ENCODE peak calls at places on chromosome 11, in nine cellular contexts. U, D, P, Q, C, G, J, M and E are unnamed samples.

GRCh38 chr11:35014352-35014751 is 97.9 kb downstream of the PDHX start:
- DNase-seq in P (no peak), Q (no peak), G (no peak), J (no peak), U (peak; percentile 84), D (no peak), C (no peak), M (no peak), E (no peak)

GRCh38 chr11:75219869-75220268 is 20.7 kb upstream of the TPBGL start:
- DNase-seq in J (no peak), M (no peak), C (no peak), D (no peak), Q (no peak), U (no peak), P (no peak), G (no peak), E (no peak)

GRCh38 chr11:66936326-66936725 is 21.9 kb downstream of the PC start:
- DNase-seq in U (peak; percentile 87), D (no peak), G (no peak), P (no peak), C (no peak), M (no peak), J (no peak), Q (no peak), E (peak; percentile 70)

GRCh38 chr11:65207918-65208784 is 26.4 kb downstream of the CAPN1 start:
- DNase-seq in M (no peak), U (no peak), Q (no peak), G (no peak), C (no peak), D (no peak), P (peak; percentile 21), J (no peak), E (no peak)

GRCh38 chr11:65471410-65471762 is 27.5 kb upstream of the MALAT1 start:
- DNase-seq in U (no peak), D (peak; percentile 24), C (no peak), Q (no peak), P (no peak), M (no peak), G (no peak), J (no peak), E (no peak)

GRCh38 chr11:63958013-63958412 is 16.4 kb upstream of the COX8A start:
- DNase-seq in G (no peak), J (no peak), M (no peak), U (no peak), C (no peak), D (no peak), Q (no peak), P (no peak), E (no peak)

GRCh38 chr11:62652156-62653006 is 721 bp downstream of the INTS5 start:
- DNase-seq in J (no peak), Q (no peak), P (no peak), D (no peak), M (no peak), C (no peak), U (no peak), G (no peak), E (no peak)

GRCh38 chr11:69573751-69574382 is 67.1 kb upstream of the CCND1 start:
- DNase-seq in C (no peak), P (no peak), D (no peak), J (no peak), U (no peak), G (no peak), M (no peak), Q (no peak), E (no peak)

GRCh38 chr11:70660059-70660888 is 261.9 kb downstream of the CTTN start:
- DNase-seq in D (no peak), P (no peak), Q (no peak), J (no peak), M (no peak), C (no peak), G (no peak), U (no peak), E (no peak)

GRCh38 chr11:10038916-10039315 is 255.1 kb downstream of the SBF2 start:
- DNase-seq in G (no peak), D (no peak), Q (no peak), U (no peak), J (no peak), M (no peak), P (no peak), C (no peak), E (no peak)

GRCh38 chr11:4071325-4071724 is 23.3 kb upstream of the RRM1 start:
- DNase-seq in C (no peak), P (no peak), D (no peak), J (no peak), G (no peak), M (no peak), U (no peak), Q (no peak), E (no peak)

GRCh38 chr11:43585877-43586608 is 94.5 kb upstream of the HSD17B12 start:
- DNase-seq in Q (no peak), J (no peak), G (no peak), M (no peak), P (no peak), U (no peak), D (no peak), C (no peak), E (no peak)

GRCh38 chr11:14644396-14645246 is 1.0 kb downstream of the PDE3B start:
- DNase-seq in Q (peak; percentile 30), P (peak; percentile 60), J (no peak), U (no peak), D (no peak), C (peak; percentile 12), G (no peak), M (peak; percentile 22), E (no peak)

GRCh38 chr11:65419773-65420481 is 2.7 kb upstream of the NEAT1 start:
- DNase-seq in J (peak; percentile 93), D (peak; percentile 80), U (no peak), Q (peak; percentile 70), M (peak; percentile 50), C (peak; percentile 91), P (peak; percentile 67), G (no peak), E (peak; percentile 82)

GRCh38 chr11:121318848-121319834 is 26.6 kb downstream of the SC5D start:
- DNase-seq in D (peak; percentile 80), Q (no peak), G (peak; percentile 28), P (no peak), M (no peak), J (peak; percentile 22), U (peak; percentile 8), C (no peak), E (peak; percentile 9)

GRCh38 chr11:112593440-112593839 is 332.8 kb upstream of the PLET1 start:
- DNase-seq in U (no peak), J (no peak), Q (no peak), M (no peak), C (no peak), P (no peak), D (no peak), G (no peak), E (no peak)

GRCh38 chr11:114377612-114378267 is 22.6 kb downstream of the C11orf71 start:
- DNase-seq in P (no peak), G (no peak), C (no peak), U (no peak), J (no peak), D (no peak), Q (no peak), M (no peak), E (peak; percentile 95)

GRCh38 chr11:114131366-114131963 is 72.0 kb downstream of the ZBTB16 start:
- DNase-seq in U (no peak), G (peak; percentile 21), P (no peak), D (peak; percentile 48), C (no peak), M (no peak), J (no peak), Q (no peak), E (no peak)

GRCh38 chr11:79087238-79087956 is 353.4 kb downstream of the TENM4 start:
- DNase-seq in G (no peak), P (no peak), J (no peak), U (no peak), C (no peak), Q (no peak), D (no peak), M (no peak), E (peak; percentile 34)

GRCh38 chr11:128458316-128458715 is 129.0 kb downstream of the ETS1 start:
- DNase-seq in M (no peak), J (no peak), C (no peak), D (no peak), P (no peak), Q (no peak), G (no peak), U (peak; percentile 55), E (peak; percentile 69)

GRCh38 chr11:123083623-123084029 is 21.7 kb upstream of the HSPA8 start:
- DNase-seq in Q (peak; percentile 70), P (peak; percentile 68), D (peak; percentile 50), M (peak; percentile 45), C (peak; percentile 31), G (peak; percentile 60), U (peak; percentile 90), J (peak; percentile 88), E (peak; percentile 91)

GRCh38 chr11:61467609-61468401 is 37.9 kb downstream of the SDHAF2 start:
- DNase-seq in J (no peak), G (no peak), M (no peak), Q (no peak), D (no peak), P (no peak), C (no peak), U (no peak), E (no peak)

GRCh38 chr11:72777755-72778278 is 16.0 kb downstream of the STARD10 start:
- DNase-seq in G (no peak), D (no peak), C (no peak), M (no peak), P (no peak), U (no peak), Q (no peak), J (peak; percentile 65), E (no peak)

GRCh38 chr11:113384551-113384950 is 3.0 kb upstream of the ANKK1 start:
- DNase-seq in M (no peak), D (no peak), G (no peak), U (peak; percentile 86), Q (no peak), C (no peak), J (no peak), P (no peak), E (peak; percentile 64)

GRCh38 chr11:63769719-63770443 is 1.3 kb upstream of the ZFTA start:
- DNase-seq in M (no peak), D (no peak), G (no peak), J (no peak), P (no peak), U (no peak), Q (no peak), C (peak; percentile 11), E (no peak)

GRCh38 chr11:79472736-79473536 is 32.1 kb upstream of the TENM4 start:
- DNase-seq in G (no peak), Q (no peak), C (no peak), D (no peak), J (no peak), U (no peak), P (no peak), M (no peak), E (no peak)

GRCh38 chr11:66373261-66373660 is 1.7 kb upstream of the SLC29A2 start:
- DNase-seq in U (no peak), M (no peak), J (no peak), C (no peak), P (no peak), D (no peak), Q (no peak), G (no peak), E (no peak)

GRCh38 chr11:44578279-44578678 is 12.8 kb downstream of the CD82 start:
- DNase-seq in D (no peak), J (no peak), G (no peak), P (no peak), C (no peak), M (no peak), Q (no peak), U (no peak), E (no peak)

GRCh38 chr11:114440121-114440860 is 1.0 kb downstream of the REXO2 start:
- DNase-seq in D (no peak), P (no peak), C (no peak), Q (no peak), M (no peak), G (no peak), J (no peak), U (no peak), E (no peak)

GRCh38 chr11:2277933-2278523 is 7.6 kb upstream of the ASCL2 start:
- DNase-seq in Q (no peak), P (no peak), D (no peak), U (no peak), J (no peak), M (no peak), C (no peak), G (peak; percentile 0), E (no peak)

GRCh38 chr11:131408011-131408640 is 37.7 kb downstream of the NTM start:
- DNase-seq in D (no peak), U (no peak), J (peak; percentile 41), Q (no peak), C (no peak), M (no peak), P (no peak), G (no peak), E (peak; percentile 0)